ENCODE peak calls at places on chromosomes 5 and 9, in nine cellular contexts. J is PC-3, C is A549, W is uterus, I is colonic mucosa, O is mammary epithelial cell, G is astrocyte, E is heart left ventricle, Y is spleen. Z is an unnamed sample. For H3K4me1, the result is how much of the 10 kb centered on the place peaks cover.

GRCh38 chr9:133968428-133968827 is 23.7 kb downstream of the VAV2 start:
- DNase-seq in J (no peak), C (no peak), W (no peak), I (no peak), O (no peak), G (no peak), E (no peak), Y (peak), Z (peak)

GRCh38 chr5:41748631-41749030 is 121.6 kb downstream of the OXCT1 start:
- DNase-seq in J (peak), C (no peak), W (no peak), I (no peak), O (peak), G (peak), E (no peak), Y (no peak), Z (no peak)

GRCh38 chr9:137387034-137387890 is 35.7 kb downstream of the EXD3 start:
- DNase-seq in J (no peak), C (no peak), W (no peak), I (no peak), O (no peak), G (no peak), E (no peak), Y (no peak), Z (no peak)

GRCh38 chr5:141680751-141681201 is 1.3 kb downstream of the ARAP3 start:
- DNase-seq in J (peak), C (no peak), W (no peak), I (peak), O (peak), G (peak), E (peak), Y (no peak), Z (peak)

GRCh38 chr5:133890308-133890707 is 78.1 kb downstream of the C5orf15 start:
- DNase-seq in J (no peak), C (no peak), W (no peak), I (no peak), O (no peak), G (no peak), E (no peak), Y (no peak), Z (no peak)

GRCh38 chr9:136372561-136373299 is 739 bp downstream of the CARD9 start:
- DNase-seq in J (peak), C (peak), W (peak), I (peak), O (peak), G (peak), E (peak), Y (peak), Z (peak)

GRCh38 chr9:123063896-123064295 is 30.4 kb downstream of the GPR21 start:
- DNase-seq in J (no peak), C (no peak), W (no peak), I (no peak), O (no peak), G (no peak), E (no peak), Y (no peak), Z (no peak)

GRCh38 chr9:112224401-112225289 is 49.5 kb upstream of the SUSD1 start:
- DNase-seq in J (peak), C (no peak), W (no peak), I (no peak), O (peak), G (peak), E (no peak), Y (no peak), Z (no peak)

GRCh38 chr9:2798423-2798822 is 45.5 kb downstream of the PUM3 start:
- DNase-seq in J (no peak), C (no peak), W (no peak), I (no peak), O (no peak), G (no peak), E (no peak), Y (no peak), Z (no peak)

GRCh38 chr5:33321026-33321425 is 119.7 kb upstream of the TARS1 start:
- DNase-seq in J (peak), C (peak), W (peak), I (no peak), O (peak), G (peak), E (no peak), Y (no peak), Z (no peak)

GRCh38 chr9:135284386-135285134 is 195.0 kb upstream of the PPP1R26 start:
- DNase-seq in J (no peak), C (no peak), W (no peak), I (no peak), O (no peak), G (no peak), E (no peak), Y (no peak), Z (no peak)

GRCh38 chr9:110626109-110626829 is 42.3 kb upstream of the MUSK start:
- DNase-seq in J (peak), C (no peak), W (no peak), I (no peak), O (peak), G (peak), E (no peak), Y (no peak), Z (no peak)

GRCh38 chr9:129641751-129642585 is at the start of gene ASB6:
- DNase-seq in J (peak), C (peak), W (peak), I (peak), O (peak), G (peak), E (peak), Y (peak), Z (peak)

GRCh38 chr9:74861773-74862172 is 25.9 kb downstream of the TRPM6 start:
- DNase-seq in J (no peak), C (no peak), W (no peak), I (no peak), O (no peak), G (no peak), E (no peak), Y (no peak), Z (no peak)

GRCh38 chr5:96080557-96080956 is 118.9 kb upstream of the ELL2 start:
- DNase-seq in J (peak), C (peak), W (no peak), I (no peak), O (peak), G (peak), E (no peak), Y (no peak), Z (no peak)

GRCh38 chr9:88011005-88011766 is 36.9 kb upstream of the CDK20 start:
- DNase-seq in J (peak), C (peak), W (no peak), I (no peak), O (no peak), G (no peak), E (no peak), Y (no peak), Z (no peak)

GRCh38 chr9:82670000-82670399 is 392.9 kb downstream of the RASEF start:
- DNase-seq in J (no peak), C (no peak), W (no peak), I (no peak), O (no peak), G (no peak), E (no peak), Y (no peak), Z (peak)

DNA sequence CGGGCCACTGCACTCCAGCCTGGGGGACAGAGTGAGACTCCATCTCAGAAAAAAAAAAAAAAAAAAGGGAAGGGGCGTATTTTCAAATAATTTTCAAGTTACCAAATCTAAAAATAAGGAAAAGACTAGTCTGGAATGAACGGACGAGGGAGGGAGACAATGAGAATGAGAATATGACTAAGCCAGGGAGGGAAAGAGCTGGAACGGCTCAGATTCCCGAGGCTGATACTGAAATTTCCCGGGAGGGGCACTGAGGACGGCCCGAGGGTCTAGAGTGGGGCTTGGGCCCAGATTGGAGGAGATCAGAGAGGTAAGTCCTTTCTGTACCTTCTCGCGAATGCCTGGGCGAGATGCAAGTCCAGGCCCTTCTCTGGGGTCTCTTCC is 3.4 kb upstream of the CCIN start:
- DNase-seq in J (peak), C (no peak), W (no peak), I (no peak), O (no peak), G (peak), E (no peak), Y (no peak), Z (no peak)
- H3K4me1 ChIP-seq in J (under half), C (under half), W (under half), I (under half), O (under half), G (under half), E (under half), Y (under half), Z (under half)

GRCh38 chr9:120652902-120653301 is 61.4 kb downstream of the MEGF9 start:
- DNase-seq in J (no peak), C (no peak), W (no peak), I (no peak), O (no peak), G (no peak), E (no peak), Y (no peak), Z (no peak)
- TF ChIP-seq CTCF in J (no peak), C (no peak), W (no peak), I (no peak), O (no peak), G (no peak), E (no peak), Y (no peak), Z (no peak)

GRCh38 chr5:531749-532315 is 7.6 kb upstream of the SLC9A3 start:
- DNase-seq in J (no peak), C (no peak), W (no peak), I (no peak), O (no peak), G (no peak), E (no peak), Y (peak), Z (no peak)
- H3K4me1 ChIP-seq in J (under half), C (under half), W (under half), I (under half), O (under half), G (under half), E (under half), Y (under half), Z (under half)

DNA sequence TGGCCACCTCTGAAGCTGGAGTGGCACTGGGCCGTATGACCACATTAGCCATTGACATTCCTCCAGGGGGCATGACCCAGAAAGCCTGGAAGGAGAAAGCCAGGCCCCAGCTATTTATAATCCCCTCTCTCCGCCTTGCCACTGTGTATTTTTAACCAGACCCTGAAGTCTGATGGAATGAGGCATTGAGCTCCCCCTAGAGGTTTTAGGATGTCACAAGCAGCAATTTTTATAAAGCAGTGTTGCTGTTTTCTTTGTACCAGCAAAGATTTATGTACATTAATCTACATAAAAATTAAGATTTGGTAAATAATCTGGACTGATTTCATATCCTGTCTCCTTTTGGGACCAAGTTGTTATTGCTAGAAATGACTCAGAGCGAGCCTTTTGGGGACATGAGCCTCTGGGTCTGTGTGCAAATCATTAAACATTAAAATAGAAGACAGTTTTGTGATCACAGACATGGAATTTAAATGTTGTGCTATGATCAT is 127.1 kb downstream of the TRIO start:
- DNase-seq in J (peak), C (peak), W (peak), I (peak), O (peak), G (peak), E (peak), Y (no peak), Z (peak)
- TF ChIP-seq CTCF in J (peak), C (peak), W (peak), I (peak), O (peak), G (peak), E (peak), Y (peak), Z (peak)

GRCh38 chr9:125513634-125514413 is 193.2 kb downstream of the MAPKAP1 start:
- DNase-seq in J (peak), C (peak), W (peak), I (peak), O (peak), G (peak), E (peak), Y (no peak), Z (no peak)
- H3K4me1 ChIP-seq in J (under half), C (under half), W (under half), I (under half), O (under half), G (under half), E (under half), Y (under half), Z (under half)

GRCh38 chr9:115226152-115226551 is 108.2 kb upstream of the TNC start:
- DNase-seq in J (peak), C (no peak), W (no peak), I (no peak), O (no peak), G (no peak), E (no peak), Y (no peak), Z (no peak)
- TF ChIP-seq CTCF in J (peak), C (peak), W (no peak), I (no peak), O (no peak), G (no peak), E (no peak), Y (no peak), Z (no peak)

DNA sequence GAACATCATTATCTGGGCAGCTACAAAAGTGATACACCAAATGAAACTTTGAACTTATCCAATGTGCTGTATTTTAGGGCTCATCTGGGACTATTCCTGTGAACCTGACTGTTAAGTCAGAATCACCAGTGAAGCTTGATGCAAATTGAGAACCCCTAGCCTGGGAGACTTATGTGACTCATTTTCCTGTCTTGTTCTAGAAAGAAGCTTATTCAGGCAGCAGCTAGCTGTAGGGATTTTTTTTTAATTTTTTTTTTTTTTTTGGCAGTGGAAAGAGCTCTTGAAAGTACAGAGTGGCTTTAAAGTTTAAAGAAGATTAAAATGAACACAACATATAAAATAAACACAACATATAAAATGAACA is 81.1 kb upstream of the TNFAIP8 start:
- DNase-seq in J (no peak), C (no peak), W (no peak), I (no peak), O (peak), G (peak), E (no peak), Y (no peak), Z (no peak)
- H3K4me1 ChIP-seq in J (half or more), C (half or more), W (under half), I (under half), O (under half), G (under half), E (under half), Y (half or more), Z (under half)

GRCh38 chr5:113901718-113902117 is 388.2 kb downstream of the YTHDC2 start:
- DNase-seq in J (no peak), C (no peak), W (no peak), I (no peak), O (no peak), G (no peak), E (no peak), Y (no peak), Z (no peak)

GRCh38 chr5:113896789-113897188 is 383.3 kb downstream of the YTHDC2 start:
- DNase-seq in J (no peak), C (no peak), W (no peak), I (no peak), O (no peak), G (no peak), E (no peak), Y (no peak), Z (no peak)

GRCh38 chr5:113902917-113903681 is 389.6 kb downstream of the YTHDC2 start:
- DNase-seq in J (no peak), C (no peak), W (no peak), I (no peak), O (no peak), G (no peak), E (no peak), Y (no peak), Z (peak)

GRCh38 chr5:113900831-113901230 is 387.3 kb downstream of the YTHDC2 start:
- DNase-seq in J (no peak), C (no peak), W (no peak), I (no peak), O (no peak), G (no peak), E (no peak), Y (no peak), Z (no peak)
- TF ChIP-seq CTCF in J (no peak), C (no peak), W (no peak), I (no peak), O (no peak), G (no peak), E (no peak), Y (no peak), Z (no peak)

GRCh38 chr5:112612663-112613062 is 125.0 kb upstream of the APC start:
- DNase-seq in J (no peak), C (no peak), W (no peak), I (no peak), O (no peak), G (no peak), E (no peak), Y (no peak), Z (no peak)
- H3K4me1 ChIP-seq in J (under half), C (under half), W (under half), I (under half), O (under half), G (under half), E (under half), Y (under half), Z (under half)

DNA sequence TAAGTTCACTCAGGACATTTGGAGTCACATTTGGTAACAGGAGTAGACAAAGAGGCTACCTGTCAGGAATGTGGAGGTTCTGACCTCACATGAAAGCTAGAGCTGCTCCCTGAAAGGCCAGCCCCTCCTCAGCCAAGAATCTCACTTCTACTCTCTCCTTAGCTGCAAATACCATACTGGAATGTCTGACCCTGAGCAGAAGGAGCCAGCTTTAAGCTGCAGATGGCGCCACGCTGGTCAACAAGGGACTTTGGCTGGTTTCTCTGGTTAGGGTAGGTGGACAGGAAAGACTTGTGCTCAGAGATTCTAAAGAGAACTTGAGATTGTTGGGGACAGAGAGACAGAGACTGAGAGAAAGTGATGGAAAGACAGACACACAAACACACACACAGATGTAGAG is 21.9 kb downstream of the ASTN2 start:
- DNase-seq in J (no peak), C (no peak), W (no peak), I (no peak), O (no peak), G (no peak), E (no peak), Y (no peak), Z (no peak)
- TF ChIP-seq CTCF in J (no peak), C (no peak), W (no peak), I (no peak), O (no peak), G (no peak), E (no peak), Y (no peak), Z (peak)

Z was measured in BE2C.